ENCODE peak calls at places on chromosome 2, in seven cellular contexts. T, R, D, X, U, W and I are unnamed samples.

GRCh38 chr2:127953128-127953718 is 67.5 kb upstream of the AMMECR1L start:
- DNase-seq in W (no peak), R (no peak), U (no peak), T (no peak), X (no peak), D (no peak), I (no peak)

GRCh38 chr2:6780765-6781274 is 84.9 kb downstream of the CMPK2 start:
- DNase-seq in U (no peak), R (peak; percentile 59), X (peak; percentile 89), W (no peak), D (no peak), T (no peak), I (peak; percentile 23)

GRCh38 chr2:238936162-238937052 is 88.5 kb downstream of the TWIST2 start:
- DNase-seq in R (no peak), X (no peak), W (no peak), T (no peak), U (no peak), D (no peak), I (no peak)

GRCh38 chr2:9310827-9311226 is 104.2 kb downstream of the ASAP2 start:
- DNase-seq in T (no peak), W (no peak), R (no peak), U (no peak), X (no peak), D (peak; percentile 54), I (no peak)

GRCh38 chr2:42008241-42008911 is 39.4 kb upstream of the PKDCC start:
- DNase-seq in W (no peak), D (no peak), R (no peak), X (no peak), T (no peak), U (no peak), I (no peak)

GRCh38 chr2:215727507-215728503 is 285.5 kb downstream of the MREG start:
- DNase-seq in U (no peak), W (peak; percentile 8), X (no peak), T (no peak), D (no peak), R (no peak), I (no peak)

GRCh38 chr2:235286624-235287368 is 207.0 kb upstream of the AGAP1 start:
- DNase-seq in X (no peak), D (no peak), U (no peak), R (no peak), W (no peak), T (no peak), I (no peak)

GRCh38 chr2:235498556-235499305 is 4.9 kb downstream of the AGAP1 start:
- DNase-seq in T (no peak), D (no peak), U (no peak), W (no peak), X (no peak), R (no peak), I (no peak)

GRCh38 chr2:85154048-85154753 is 21.0 kb downstream of the TCF7L1 start:
- DNase-seq in D (no peak), W (no peak), X (no peak), U (no peak), R (no peak), T (no peak), I (no peak)

GRCh38 chr2:71604709-71605085 is 151.3 kb downstream of the DYSF start:
- DNase-seq in W (no peak), U (no peak), D (no peak), T (no peak), X (no peak), R (no peak), I (no peak)

GRCh38 chr2:222796413-222797103 is 64.3 kb upstream of the ACSL3 start:
- DNase-seq in D (no peak), W (no peak), X (no peak), R (no peak), U (no peak), T (no peak), I (peak; percentile 24)

GRCh38 chr2:71821856-71822255 is 325.8 kb downstream of the CYP26B1 start:
- DNase-seq in X (no peak), U (no peak), D (no peak), T (no peak), W (no peak), R (no peak), I (no peak)

GRCh38 chr2:165371356-165371755 is 98.1 kb upstream of the CSRNP3 start:
- DNase-seq in R (no peak), X (no peak), W (no peak), U (no peak), D (no peak), T (no peak), I (peak; percentile 21)

GRCh38 chr2:100610381-100610831 is 47.6 kb downstream of the PDCL3 start:
- DNase-seq in U (peak; percentile 18), D (peak; percentile 78), T (no peak), W (peak; percentile 65), X (peak; percentile 50), R (peak; percentile 49), I (peak; percentile 55)

GRCh38 chr2:3470856-3471737 is 48.2 kb downstream of the ADI1 start:
- DNase-seq in X (no peak), U (no peak), D (no peak), T (no peak), W (no peak), R (no peak), I (no peak)